ENCODE peak calls at places on chromosomes 5 and 9, in seven cellular contexts. U is ELF-1; M is stimulated activated naive B cell treated with anti-CD40 and anti-IgM and Interleukin-4, amounts not matched to agents 10 μg/mL and 1 μg/mL and 100 μg/mL, for 72 hours; T is kidney; W is stimulated activated CD4-positive, alpha-beta T cell treated with anti-CD3 and anti-CD28 coated beads, Interleukin-15, amount 100 ng/mL, for 24 hours; F is activated T-cell treated with anti-CD3 and anti-CD28 coated beads, Interleukin-2, amount 50 U/mL, for 72 hours; Z is foreskin fibroblast. P is an unnamed sample.

GRCh38 chr5:147346006-147346561 is 111.3 kb downstream of the STK32A start:
- DNase-seq in U (no peak), M (no peak), T (no peak), W (no peak), F (no peak), Z (no peak), P (no peak)

GRCh38 chr5:52657231-52657645 is 130.5 kb upstream of the ITGA1 start:
- DNase-seq in U (no peak), M (no peak), T (no peak), W (no peak), F (no peak), Z (peak; percentile 57), P (no peak)

GRCh38 chr9:20684035-20684864 is at the start of gene FOCAD:
- DNase-seq in U (peak; percentile 98), M (peak; percentile 95), T (peak; percentile 98), W (peak; percentile 97), F (peak; percentile 98), Z (peak; percentile 99), P (peak; percentile 72)

GRCh38 chr5:53069626-53070025 is 39.9 kb downstream of the MOCS2 start:
- DNase-seq in U (no peak), M (no peak), T (no peak), W (peak; percentile 77), F (peak; percentile 76), Z (no peak), P (no peak)

GRCh38 chr5:89981871-89982773 is 427.4 kb downstream of the CETN3 start:
- DNase-seq in U (no peak), M (no peak), T (no peak), W (no peak), F (no peak), Z (peak; percentile 76), P (no peak)

GRCh38 chr9:111965566-111966019 is 69.0 kb downstream of the UGCG start:
- DNase-seq in U (no peak), M (peak; percentile 48), T (no peak), W (no peak), F (peak; percentile 38), Z (peak; percentile 95), P (peak; percentile 90)

GRCh38 chr9:126225611-126226609 is 100.7 kb upstream of the MVB12B start:
- DNase-seq in U (no peak), M (no peak), T (no peak), W (no peak), F (no peak), Z (no peak), P (no peak)

GRCh38 chr9:73079326-73079725 is 72.3 kb upstream of the ANXA1 start:
- DNase-seq in U (no peak), M (no peak), T (no peak), W (no peak), F (no peak), Z (no peak), P (no peak)

GRCh38 chr5:173741729-173742431 is 125.4 kb upstream of the BOD1 start:
- DNase-seq in U (no peak), M (no peak), T (no peak), W (no peak), F (no peak), Z (no peak), P (no peak)